ENCODE peak calls at places on chromosomes 5 and 9, in four cellular contexts. F is GM12878, Q is K562, V is SK-N-SH. S is an unnamed sample.

GRCh38 chr5:91382530-91383026 is 539 bp downstream of the ARRDC3 start:
- DNase-seq in V (no peak), Q (no peak), F (peak), S (peak)

GRCh38 chr9:115591584-115591984 is 473.6 kb upstream of the TNC start:
- DNase-seq in Q (peak), V (peak), F (peak), S (peak)

GRCh38 chr9:126055386-126055785 is 271.2 kb upstream of the MVB12B start:
- DNase-seq in F (no peak), V (no peak), Q (no peak), S (no peak)

GRCh38 chr5:50945139-50945538 is 278.7 kb downstream of the PARP8 start:
- DNase-seq in Q (no peak), F (no peak), V (no peak), S (no peak)

GRCh38 chr9:107108367-107108766 is 174.7 kb upstream of the RAD23B start:
- DNase-seq in F (no peak), V (no peak), Q (no peak), S (no peak)

GRCh38 chr9:131690462-131690861 is 49.4 kb downstream of the RAPGEF1 start:
- DNase-seq in F (no peak), V (no peak), Q (no peak), S (no peak)

GRCh38 chr5:24633705-24634325 is 11.0 kb downstream of the CDH10 start:
- DNase-seq in F (no peak), V (peak), Q (peak), S (no peak)

GRCh38 chr5:153903321-153903720 is 135.4 kb downstream of the FAM114A2 start:
- DNase-seq in Q (no peak), V (no peak), F (no peak), S (no peak)

GRCh38 chr5:32771037-32771436 is 59.9 kb downstream of the NPR3 start:
- DNase-seq in Q (no peak), F (no peak), V (no peak), S (no peak)

GRCh38 chr9:68651280-68651893 is 53.7 kb upstream of the PIP5K1B start:
- DNase-seq in Q (no peak), F (no peak), V (no peak), S (no peak)

GRCh38 chr5:158456756-158457155 is 597.8 kb upstream of the CLINT1 start:
- DNase-seq in Q (no peak), F (no peak), V (peak), S (peak)

GRCh38 chr9:94807556-94807955 is 81.1 kb downstream of the AOPEP start:
- DNase-seq in F (no peak), V (no peak), Q (no peak), S (no peak)

GRCh38 chr9:110156902-110157301 is 51.1 kb downstream of the C9orf152 start:
- DNase-seq in Q (no peak), F (no peak), V (no peak), S (peak)

DNA sequence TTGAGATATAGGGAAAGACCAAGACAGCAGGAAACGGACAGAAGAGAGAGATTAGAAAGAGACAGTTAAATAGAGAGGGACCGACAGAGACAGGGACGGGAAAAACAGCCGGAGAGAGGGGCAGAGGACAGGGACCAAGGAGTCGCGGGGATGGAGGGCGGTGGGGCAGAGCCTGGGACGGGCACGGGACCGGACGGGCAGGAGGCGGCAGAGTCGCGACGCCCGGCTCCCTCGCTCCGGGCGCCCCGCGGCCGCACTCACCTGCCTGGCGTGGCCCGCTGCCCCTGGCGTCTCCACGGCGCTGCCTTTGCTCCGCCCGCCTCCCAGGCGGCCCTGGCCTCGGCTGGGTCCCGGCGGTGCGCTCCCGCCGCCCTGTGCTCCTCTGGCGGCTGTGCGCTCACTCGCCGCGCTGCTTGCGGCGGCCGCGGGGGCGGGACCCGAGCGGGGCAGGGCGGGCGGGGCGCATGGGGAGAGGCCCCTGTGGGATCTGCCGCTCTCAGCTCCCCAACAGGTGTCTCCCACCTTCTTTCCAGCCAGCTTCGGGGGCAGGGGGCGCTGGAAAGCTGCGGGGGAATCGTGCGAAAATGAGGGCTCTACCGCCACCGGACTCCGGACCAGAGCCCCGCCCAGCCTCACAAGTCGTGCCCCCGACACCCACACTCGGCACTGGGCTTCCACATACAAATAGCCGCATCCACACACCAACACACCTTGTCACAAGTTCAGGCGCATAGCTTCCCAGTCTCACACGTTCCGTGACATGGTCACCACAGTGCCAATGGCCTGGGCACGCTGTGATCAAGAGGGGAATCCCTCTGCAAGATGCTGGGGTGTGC is at the start of gene ARID3C:
- DNase-seq in F (no peak), Q (peak), V (peak), S (no peak)
- TF ChIP-seq CTCF in F (no peak), Q (peak), V (no peak), S (no peak)

DNA sequence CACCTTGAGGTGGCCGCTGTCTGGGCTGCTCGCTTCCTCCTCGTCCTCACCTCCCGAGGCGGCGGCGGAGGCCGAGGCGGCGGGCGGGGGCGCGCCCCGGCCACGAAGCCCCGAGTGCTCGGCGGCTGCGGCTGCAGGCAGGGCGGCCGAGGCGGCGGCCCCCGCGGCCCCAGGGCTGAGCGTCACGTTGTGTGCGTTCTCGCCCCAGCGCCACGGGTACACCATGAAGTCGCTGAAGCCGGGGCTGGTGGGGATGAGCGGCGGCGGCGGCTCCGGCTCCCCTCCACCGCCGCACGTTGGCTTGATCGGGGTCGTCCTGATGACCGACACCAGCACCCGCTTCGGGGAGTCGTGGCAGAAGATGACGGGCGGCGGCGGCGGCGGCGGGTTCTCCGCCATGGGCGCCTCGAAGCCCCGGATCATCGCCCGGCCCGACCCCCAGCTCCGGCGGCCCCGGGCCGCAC is 528 bp downstream of the ZNF367 start:
- DNase-seq in F (no peak), Q (no peak), V (peak), S (no peak)
- TF ChIP-seq GABPA in F (no peak), Q (no peak), V (no peak), S (no peak)

GRCh38 chr5:166726406-166726805 is 1565.0 kb upstream of the WWC1 start:
- DNase-seq in V (no peak), Q (no peak), F (no peak), S (no peak)

GRCh38 chr5:166722939-166723338 is 1568.5 kb upstream of the WWC1 start:
- DNase-seq in F (no peak), Q (no peak), V (no peak), S (peak)

GRCh38 chr5:166724284-166724683 is 1567.2 kb upstream of the WWC1 start:
- DNase-seq in Q (no peak), F (no peak), V (no peak), S (no peak)

GRCh38 chr5:166720026-166720425 is 1571.4 kb upstream of the WWC1 start:
- DNase-seq in Q (no peak), V (no peak), F (no peak), S (no peak)

DNA sequence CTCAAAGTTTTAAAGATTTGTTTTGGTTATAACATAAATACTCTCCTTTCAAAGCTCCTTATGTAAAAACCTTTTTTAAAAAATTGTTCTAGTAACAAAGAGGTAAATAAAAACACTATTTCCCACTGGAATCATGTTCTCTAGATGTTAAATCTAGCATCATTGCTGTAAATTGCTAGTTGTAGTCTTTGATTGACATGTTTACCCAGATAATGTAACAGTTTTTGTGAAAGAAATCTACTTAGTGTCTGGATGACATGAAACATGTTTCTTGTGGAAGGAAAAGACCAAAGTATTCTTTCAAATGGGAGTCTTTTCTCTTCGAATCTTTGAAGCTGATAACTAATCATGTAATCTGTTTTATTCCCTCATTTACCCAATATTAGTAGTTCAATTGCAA is 1565.9 kb upstream of the WWC1 start:
- DNase-seq in Q (no peak), F (no peak), V (no peak), S (no peak)
- TF ChIP-seq REST in Q (no peak), F (no peak), V (no peak), S (no peak)

GRCh38 chr5:10702911-10703491 is 58.0 kb downstream of the DAP start:
- DNase-seq in F (no peak), V (no peak), Q (peak), S (no peak)

GRCh38 chr5:10702040-10702629 is 58.9 kb downstream of the DAP start:
- DNase-seq in F (no peak), Q (peak), V (no peak), S (no peak)

GRCh38 chr5:10700516-10700915 is 60.5 kb downstream of the DAP start:
- DNase-seq in Q (no peak), V (no peak), F (no peak), S (no peak)

GRCh38 chr5:10699987-10700386 is 61.0 kb downstream of the DAP start:
- DNase-seq in F (no peak), V (no peak), Q (no peak), S (no peak)

DNA sequence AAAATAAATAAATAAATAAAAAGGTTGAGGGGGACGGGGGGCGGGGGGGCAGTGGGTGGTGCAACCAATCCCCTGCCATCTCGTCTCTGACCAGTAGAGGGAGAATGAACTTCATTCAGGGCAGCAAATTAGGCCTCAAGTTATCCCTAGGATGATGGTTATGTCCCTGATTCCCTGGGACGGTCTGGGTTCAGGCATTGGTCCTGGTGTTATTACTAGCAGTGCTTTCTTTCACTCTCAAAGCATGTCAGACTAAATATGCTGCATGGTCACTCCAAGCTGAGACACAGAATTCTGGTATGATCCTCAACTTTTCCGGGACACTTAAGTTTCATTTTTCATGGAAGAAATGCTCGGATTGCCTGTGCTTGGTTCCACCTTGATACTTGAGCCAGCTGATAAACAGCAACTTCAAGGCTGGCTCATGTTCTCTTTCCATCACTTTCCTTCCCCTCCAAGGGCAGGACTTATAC is 59.4 kb downstream of the DAP start:
- DNase-seq in V (peak), Q (peak), F (no peak), S (peak)
- TF ChIP-seq CTCF in V (peak), Q (peak), F (peak), S (peak)

GRCh38 chr5:27482663-27483062 is 444.3 kb upstream of the CDH9 start:
- DNase-seq in F (no peak), Q (no peak), V (no peak), S (no peak)
- TF ChIP-seq GABPA in F (no peak), Q (no peak), V (no peak), S (no peak)

GRCh38 chr5:135951807-135952206 is 3.0 kb downstream of the LECT2 start:
- DNase-seq in Q (no peak), F (no peak), V (no peak), S (no peak)

GRCh38 chr5:135953850-135954249 is 933 bp downstream of the LECT2 start:
- DNase-seq in Q (no peak), F (no peak), V (no peak), S (no peak)

GRCh38 chr5:135955525-135955924 is 742 bp upstream of the LECT2 start:
- DNase-seq in F (no peak), V (no peak), Q (no peak), S (no peak)

GRCh38 chr5:135952683-135953082 is 2.1 kb downstream of the LECT2 start:
- DNase-seq in V (no peak), F (no peak), Q (no peak), S (no peak)

GRCh38 chr5:135954899-135955298 is at the start of gene LECT2:
- DNase-seq in Q (no peak), V (no peak), F (no peak), S (no peak)
- TF ChIP-seq REST in Q (no peak), V (no peak), F (no peak), S (no peak)